ENCODE peak calls at places on chromosomes 2 and 18, in four cellular contexts. K, D, Q and Z are unnamed samples.

GRCh38 chr2:38330754-38331153 is 46.3 kb downstream of the ATL2 start:
- DNase-seq in Q (no peak), D (no peak), K (no peak), Z (no peak)

GRCh38 chr2:152456262-152456661 is 121.3 kb downstream of the FMNL2 start:
- DNase-seq in Q (no peak), D (peak; percentile 81), K (no peak), Z (no peak)

GRCh38 chr2:202721621-202722020 is 86.9 kb downstream of the FAM117B start:
- DNase-seq in Q (no peak), D (peak; percentile 34), K (no peak), Z (no peak)

GRCh38 chr2:191846787-191847620 is at the start of gene CAVIN2:
- DNase-seq in D (peak; percentile 95), Q (no peak), K (peak; percentile 7), Z (peak; percentile 19)

GRCh38 chr2:205730701-205731271 is 48.5 kb downstream of the NRP2 start:
- DNase-seq in D (no peak), Q (no peak), K (no peak), Z (no peak)

GRCh38 chr2:155841442-155841841 is 491.1 kb downstream of the NR4A2 start:
- DNase-seq in K (peak; percentile 9), Q (no peak), D (no peak), Z (no peak)

GRCh38 chr2:151907933-151908882 is 80.0 kb upstream of the ARL5A start:
- DNase-seq in D (no peak), Q (no peak), K (peak; percentile 68), Z (no peak)

GRCh38 chr2:47089083-47089464 is 66.0 kb downstream of the STPG4 start:
- DNase-seq in D (peak; percentile 61), Q (no peak), K (no peak), Z (no peak)

GRCh38 chr2:631741-632140 is 45.5 kb downstream of the TMEM18 start:
- DNase-seq in Q (no peak), D (no peak), K (no peak), Z (no peak)

GRCh38 chr2:236240228-236240990 is 23.8 kb downstream of the ASB18 start:
- DNase-seq in D (no peak), K (peak; percentile 21), Q (no peak), Z (peak; percentile 91)

GRCh38 chr18:3254725-3255124 is 7.1 kb downstream of the MYL12A start:
- DNase-seq in D (no peak), Q (no peak), K (no peak), Z (no peak)

GRCh38 chr2:169139993-169140767 is 70.8 kb downstream of the DHRS9 start:
- DNase-seq in Q (no peak), K (no peak), D (no peak), Z (no peak)